ENCODE peak calls at places on chromosomes 16 and 17, in nine cellular contexts. Z is activated T-helper 1 cell treated with anti-CD3 and anti-CD28 coated beads, Interleukin-2, amount 50 U/mL, for 16 hours; K is mammary epithelial cell; E is NB4; V is stimulated activated CD4-positive, alpha-beta T cell treated with anti-CD3 and anti-CD28 coated beads, Interleukin-1b, Interleukin-23, amount 100 ng/mL, for 4 hours; X is renal cortical epithelial cell; U is iris pigment epithelial cell; P is naive B cell; W is T-helper 2 cell treated with Interferon-gamma antibody and Interleukin-4, amounts not matched to agents 5 μg/mL and 100 μg/mL, for 36 hours. D is an unnamed sample.

GRCh38 chr17:50561796-50562195 is 1.3 kb downstream of the CACNA1G start:
- DNase-seq in U (no peak), X (no peak), P (no peak), K (no peak), W (no peak), E (no peak), Z (no peak), V (no peak), D (no peak)

GRCh38 chr16:57423152-57423551 is 18.6 kb downstream of the CCL17 start:
- DNase-seq in K (no peak), V (no peak), Z (no peak), U (no peak), W (no peak), X (no peak), P (no peak), E (no peak), D (no peak)

GRCh38 chr17:7711356-7711755 is 6.2 kb upstream of the DNAH2 start:
- DNase-seq in U (no peak), K (no peak), W (no peak), V (no peak), P (no peak), Z (no peak), X (no peak), E (no peak), D (no peak)

GRCh38 chr17:6035801-6036394 is 34.3 kb upstream of the WSCD1 start:
- DNase-seq in Z (no peak), V (no peak), E (no peak), W (no peak), X (no peak), K (no peak), U (no peak), P (no peak), D (no peak)

GRCh38 chr16:57619133-57619605 is 9.3 kb upstream of the ADGRG1 start:
- DNase-seq in K (no peak), Z (no peak), E (no peak), X (no peak), W (no peak), U (no peak), P (no peak), V (no peak), D (no peak)

GRCh38 chr16:89473791-89474414 is 16.5 kb downstream of the ANKRD11 start:
- DNase-seq in W (no peak), Z (no peak), P (no peak), U (peak), K (peak), X (peak), E (peak), V (no peak), D (no peak)

GRCh38 chr17:8964801-8965393 is 610 bp downstream of the PIK3R5 start:
- DNase-seq in K (no peak), Z (no peak), P (peak), X (no peak), W (peak), U (no peak), E (peak), V (no peak), D (no peak)

GRCh38 chr17:72635034-72635654 is 457.3 kb downstream of the SLC39A11 start:
- DNase-seq in P (no peak), X (no peak), Z (no peak), E (no peak), K (no peak), V (no peak), U (no peak), W (no peak), D (no peak)

GRCh38 chr17:76707985-76708807 is 2.6 kb downstream of the MXRA7 start:
- DNase-seq in P (no peak), Z (no peak), V (no peak), W (no peak), K (no peak), X (no peak), E (no peak), U (no peak), D (no peak)

GRCh38 chr17:3986270-3986938 is 22.2 kb upstream of the ATP2A3 start:
- DNase-seq in P (no peak), V (no peak), U (no peak), E (no peak), X (no peak), Z (no peak), K (peak), W (no peak), D (no peak)

GRCh38 chr16:4140652-4141051 is 24.4 kb upstream of the ADCY9 start:
- DNase-seq in K (peak), Z (no peak), X (peak), E (no peak), W (no peak), U (peak), P (no peak), V (no peak), D (no peak)

GRCh38 chr17:6530324-6530920 is 25.9 kb downstream of the PITPNM3 start:
- DNase-seq in W (no peak), P (no peak), U (no peak), V (no peak), Z (no peak), E (no peak), K (no peak), X (no peak), D (no peak)

GRCh38 chr17:48599373-48599772 is 5.4 kb downstream of the HOXB6 start:
- DNase-seq in K (no peak), W (no peak), V (no peak), U (no peak), P (no peak), E (no peak), Z (no peak), X (no peak), D (no peak)

GRCh38 chr16:82756283-82756599 is 129.5 kb downstream of the CDH13 start:
- DNase-seq in V (no peak), K (no peak), Z (no peak), P (no peak), U (peak), W (no peak), X (no peak), E (no peak), D (no peak)

GRCh38 chr16:25812215-25812614 is 120.5 kb downstream of the HS3ST4 start:
- DNase-seq in X (no peak), P (no peak), V (no peak), K (no peak), U (no peak), E (no peak), W (no peak), Z (no peak), D (no peak)

GRCh38 chr17:69235338-69236058 is 6.9 kb upstream of the ABCA10 start:
- DNase-seq in Z (peak), P (peak), X (peak), U (peak), E (peak), K (peak), V (peak), W (peak), D (peak)

GRCh38 chr16:84194018-84194417 is 3.1 kb downstream of the ADAD2 start:
- DNase-seq in K (no peak), Z (no peak), V (no peak), W (no peak), X (no peak), U (no peak), E (no peak), P (no peak), D (no peak)

GRCh38 chr16:87945351-87946042 is 5.7 kb upstream of the BANP start:
- DNase-seq in W (no peak), X (peak), P (peak), V (no peak), E (no peak), K (peak), U (peak), Z (no peak), D (no peak)

GRCh38 chr17:19384723-19385391 is 2.1 kb downstream of the MFAP4 start:
- DNase-seq in V (no peak), K (no peak), P (no peak), U (peak), Z (no peak), E (peak), W (no peak), X (no peak), D (no peak)

GRCh38 chr17:47652570-47652969 is 2.9 kb downstream of the KPNB1 start:
- DNase-seq in E (no peak), P (no peak), V (no peak), K (no peak), W (no peak), Z (no peak), X (no peak), U (peak), D (no peak)

GRCh38 chr17:37490022-37490587 is 414 bp downstream of the DUSP14 start:
- DNase-seq in Z (peak), K (peak), P (peak), W (peak), U (peak), E (peak), X (peak), V (peak), D (no peak)

GRCh38 chr16:10562361-10562899 is 18.0 kb downstream of the EMP2 start:
- DNase-seq in X (no peak), P (no peak), W (no peak), E (no peak), V (no peak), U (no peak), Z (no peak), K (no peak), D (no peak)

GRCh38 chr17:27741971-27742370 is 58.4 kb downstream of the NOS2 start:
- DNase-seq in P (no peak), Z (no peak), W (no peak), V (no peak), E (no peak), X (no peak), K (no peak), U (no peak), D (no peak)

GRCh38 chr16:22318690-22319358 is 21.6 kb downstream of the POLR3E start:
- DNase-seq in E (peak), W (peak), X (peak), Z (peak), K (peak), U (peak), V (peak), P (peak), D (no peak)

GRCh38 chr17:22090263-22090935 is 398.1 kb downstream of the KCNJ18 start:
- DNase-seq in W (no peak), Z (no peak), K (no peak), X (no peak), P (no peak), V (no peak), E (no peak), U (peak), D (no peak)

GRCh38 chr16:70380919-70381603 is 34.4 kb downstream of the DDX19A start:
- DNase-seq in Z (peak), E (peak), V (peak), X (peak), U (peak), P (peak), W (peak), K (peak), D (peak)

GRCh38 chr17:2054262-2054739 is 602 bp upstream of the HIC1 start:
- DNase-seq in E (peak), X (no peak), K (peak), U (peak), V (no peak), W (peak), Z (peak), P (no peak), D (no peak)

GRCh38 chr17:67879662-67880061 is 54.4 kb downstream of the BPTF start:
- DNase-seq in V (no peak), U (no peak), E (no peak), W (no peak), P (no peak), Z (no peak), K (no peak), X (no peak), D (no peak)

GRCh38 chr16:21236831-21237230 is 3.3 kb downstream of the ANKS4B start:
- DNase-seq in U (no peak), P (no peak), E (no peak), K (no peak), V (no peak), X (no peak), Z (no peak), W (no peak), D (no peak)

GRCh38 chr16:19215705-19216104 is 47.7 kb downstream of the SYT17 start:
- DNase-seq in K (no peak), U (no peak), W (no peak), E (no peak), X (no peak), P (no peak), V (no peak), Z (no peak), D (no peak)

GRCh38 chr17:68381076-68381900 is 76.0 kb downstream of the WIPI1 start:
- DNase-seq in Z (no peak), E (no peak), P (no peak), V (no peak), K (peak), U (peak), W (no peak), X (peak), D (no peak)

GRCh38 chr16:73176577-73177013 is 128.7 kb upstream of the ZFHX3 start:
- DNase-seq in E (no peak), W (no peak), Z (no peak), U (peak), V (no peak), X (peak), K (peak), P (no peak), D (no peak)

GRCh38 chr17:47981462-47981861 is 10.5 kb downstream of the CDK5RAP3 start:
- DNase-seq in P (no peak), Z (no peak), U (no peak), K (no peak), W (no peak), E (no peak), V (no peak), X (no peak), D (no peak)

GRCh38 chr17:53032861-53033271 is 789.9 kb upstream of the KIF2B start:
- DNase-seq in U (peak), W (no peak), X (peak), V (no peak), Z (no peak), E (peak), K (peak), P (no peak), D (peak)

GRCh38 chr17:81956607-81957589 is 4.1 kb downstream of the NOTUM start:
- DNase-seq in Z (no peak), U (no peak), K (no peak), P (no peak), E (no peak), X (no peak), V (no peak), W (no peak), D (no peak)

GRCh38 chr16:85310868-85311585 is 198.8 kb upstream of the CIBAR2 start:
- DNase-seq in W (no peak), V (no peak), U (no peak), Z (no peak), E (no peak), P (no peak), X (no peak), K (no peak), D (no peak)

D was measured in iPS DF 19.7.